ENCODE peak calls at places on chromosomes 3 and 15, in five cellular contexts. One of them, this sample, is unnamed.

GRCh38 chr15:56815247-56815646 is 81.9 kb upstream of the ZNF280D start:
- DNase-seq in psoas muscle: no peak
- DNase-seq in aorta: no peak
- DNase-seq in neuronal stem cell: no peak
- DNase-seq in heart right ventricle: no peak
- DNase-seq in this sample: no peak

GRCh38 chr15:90358124-90359033 is 6.3 kb downstream of the ZNF774 start:
- DNase-seq in psoas muscle: no peak
- DNase-seq in aorta: no peak
- DNase-seq in neuronal stem cell: no peak
- DNase-seq in heart right ventricle: no peak
- DNase-seq in this sample: no peak

GRCh38 chr3:143327388-143327787 is 207.8 kb downstream of the CHST2 start:
- DNase-seq in psoas muscle: no peak
- DNase-seq in aorta: no peak
- DNase-seq in neuronal stem cell: no peak
- DNase-seq in heart right ventricle: no peak
- DNase-seq in this sample: no peak

GRCh38 chr15:67199391-67199790 is 55.1 kb downstream of the AAGAB start:
- DNase-seq in psoas muscle: no peak
- DNase-seq in aorta: no peak
- DNase-seq in neuronal stem cell: no peak
- DNase-seq in heart right ventricle: no peak
- DNase-seq in this sample: no peak

GRCh38 chr15:89496155-89497098 is at the start of gene RHCG:
- DNase-seq in psoas muscle: no peak
- DNase-seq in aorta: no peak
- DNase-seq in neuronal stem cell: peak; percentile 29
- DNase-seq in heart right ventricle: no peak
- DNase-seq in this sample: peak; percentile 81

GRCh38 chr3:126053513-126053912 is 30.4 kb downstream of the SLC41A3 start:
- DNase-seq in psoas muscle: no peak
- DNase-seq in aorta: no peak
- DNase-seq in neuronal stem cell: no peak
- DNase-seq in heart right ventricle: no peak
- DNase-seq in this sample: no peak

GRCh38 chr15:73906346-73907017 is 19.8 kb upstream of the LOXL1 start:
- DNase-seq in psoas muscle: peak; percentile 8
- DNase-seq in aorta: no peak
- DNase-seq in neuronal stem cell: no peak
- DNase-seq in heart right ventricle: no peak
- DNase-seq in this sample: no peak

GRCh38 chr15:101308604-101309435 is 13.8 kb upstream of the SNRPA1 start:
- DNase-seq in psoas muscle: no peak
- DNase-seq in aorta: no peak
- DNase-seq in neuronal stem cell: no peak
- DNase-seq in heart right ventricle: no peak
- DNase-seq in this sample: no peak

GRCh38 chr3:179766416-179767133 is 113.7 kb downstream of the USP13 start:
- DNase-seq in psoas muscle: no peak
- DNase-seq in aorta: no peak
- DNase-seq in neuronal stem cell: no peak
- DNase-seq in heart right ventricle: no peak
- DNase-seq in this sample: no peak

GRCh38 chr3:10438902-10439610 is 66.3 kb downstream of the ATP2B2 start:
- DNase-seq in psoas muscle: no peak
- DNase-seq in aorta: no peak
- DNase-seq in neuronal stem cell: no peak
- DNase-seq in heart right ventricle: no peak
- DNase-seq in this sample: no peak

GRCh38 chr15:64224508-64224907 is 61.7 kb upstream of the PPIB start:
- DNase-seq in psoas muscle: no peak
- DNase-seq in aorta: no peak
- DNase-seq in neuronal stem cell: no peak
- DNase-seq in heart right ventricle: no peak
- DNase-seq in this sample: no peak

GRCh38 chr3:137761099-137761562 is 3.0 kb upstream of the SOX14 start:
- DNase-seq in psoas muscle: no peak
- DNase-seq in aorta: no peak
- DNase-seq in neuronal stem cell: no peak
- DNase-seq in heart right ventricle: no peak
- DNase-seq in this sample: no peak

GRCh38 chr3:64900916-64901903 is 213.4 kb upstream of the ADAMTS9 start:
- DNase-seq in psoas muscle: peak; percentile 56
- DNase-seq in aorta: no peak
- DNase-seq in neuronal stem cell: no peak
- DNase-seq in heart right ventricle: no peak
- DNase-seq in this sample: no peak

GRCh38 chr3:195154793-195155535 is 116.0 kb downstream of the XXYLT1 start:
- DNase-seq in psoas muscle: peak; percentile 89
- DNase-seq in aorta: peak; percentile 82
- DNase-seq in neuronal stem cell: no peak
- DNase-seq in heart right ventricle: peak; percentile 91
- DNase-seq in this sample: no peak

GRCh38 chr15:39041979-39042485 is 477.4 kb upstream of the RASGRP1 start:
- DNase-seq in psoas muscle: no peak
- DNase-seq in aorta: no peak
- DNase-seq in neuronal stem cell: no peak
- DNase-seq in heart right ventricle: no peak
- DNase-seq in this sample: no peak

GRCh38 chr3:127157181-127157828 is 35.6 kb upstream of the PRR23E start:
- DNase-seq in psoas muscle: peak; percentile 30
- DNase-seq in aorta: no peak
- DNase-seq in neuronal stem cell: no peak
- DNase-seq in heart right ventricle: no peak
- DNase-seq in this sample: no peak

GRCh38 chr15:61050844-61051569 is 178.1 kb downstream of the RORA start:
- DNase-seq in psoas muscle: no peak
- DNase-seq in aorta: no peak
- DNase-seq in neuronal stem cell: no peak
- DNase-seq in heart right ventricle: no peak
- DNase-seq in this sample: no peak

GRCh38 chr3:78832785-78833204 is 935.0 kb downstream of the ROBO1 start:
- DNase-seq in psoas muscle: no peak
- DNase-seq in aorta: no peak
- DNase-seq in neuronal stem cell: no peak
- DNase-seq in heart right ventricle: no peak
- DNase-seq in this sample: no peak

GRCh38 chr3:15645246-15645645 is 43.7 kb downstream of the BTD start:
- DNase-seq in psoas muscle: no peak
- DNase-seq in aorta: no peak
- DNase-seq in neuronal stem cell: no peak
- DNase-seq in heart right ventricle: no peak
- DNase-seq in this sample: no peak

GRCh38 chr15:29451201-29451781 is 181.7 kb upstream of the NSMCE3 start:
- DNase-seq in psoas muscle: no peak
- DNase-seq in aorta: no peak
- DNase-seq in neuronal stem cell: peak; percentile 17
- DNase-seq in heart right ventricle: no peak
- DNase-seq in this sample: peak; percentile 33

GRCh38 chr15:22949074-22949547 is 31.1 kb downstream of the CYFIP1 start:
- DNase-seq in psoas muscle: peak; percentile 82
- DNase-seq in aorta: peak; percentile 71
- DNase-seq in neuronal stem cell: peak; percentile 54
- DNase-seq in heart right ventricle: peak; percentile 84
- DNase-seq in this sample: peak; percentile 13

GRCh38 chr3:43531835-43532234 is 90.0 kb downstream of the ANO10 start:
- DNase-seq in psoas muscle: no peak
- DNase-seq in aorta: no peak
- DNase-seq in neuronal stem cell: no peak
- DNase-seq in heart right ventricle: no peak
- DNase-seq in this sample: no peak

GRCh38 chr15:67115567-67115966 is 50.2 kb downstream of the SMAD3 start:
- DNase-seq in psoas muscle: no peak
- DNase-seq in aorta: no peak
- DNase-seq in neuronal stem cell: no peak
- DNase-seq in heart right ventricle: no peak
- DNase-seq in this sample: no peak

GRCh38 chr3:76756578-76756977 is 283.3 kb upstream of the ROBO2 start:
- DNase-seq in psoas muscle: no peak
- DNase-seq in aorta: no peak
- DNase-seq in neuronal stem cell: no peak
- DNase-seq in heart right ventricle: no peak
- DNase-seq in this sample: no peak

GRCh38 chr15:24039683-24040082 is 352.6 kb upstream of the NDN start:
- DNase-seq in psoas muscle: no peak
- DNase-seq in aorta: no peak
- DNase-seq in neuronal stem cell: no peak
- DNase-seq in heart right ventricle: no peak
- DNase-seq in this sample: no peak

GRCh38 chr3:139259398-139259797 is 84.4 kb upstream of the MRPS22 start:
- DNase-seq in psoas muscle: no peak
- DNase-seq in aorta: no peak
- DNase-seq in neuronal stem cell: no peak
- DNase-seq in heart right ventricle: no peak
- DNase-seq in this sample: no peak

GRCh38 chr3:185549651-185550111 is 2.7 kb downstream of the LIPH start:
- DNase-seq in psoas muscle: no peak
- DNase-seq in aorta: no peak
- DNase-seq in neuronal stem cell: no peak
- DNase-seq in heart right ventricle: no peak
- DNase-seq in this sample: no peak

GRCh38 chr15:67322481-67322880 is 67.9 kb downstream of the IQCH start:
- DNase-seq in psoas muscle: no peak
- DNase-seq in aorta: no peak
- DNase-seq in neuronal stem cell: no peak
- DNase-seq in heart right ventricle: no peak
- DNase-seq in this sample: no peak

GRCh38 chr3:149654188-149654601 is 3.6 kb downstream of the WWTR1 start:
- DNase-seq in psoas muscle: no peak
- DNase-seq in aorta: no peak
- DNase-seq in neuronal stem cell: no peak
- DNase-seq in heart right ventricle: no peak
- DNase-seq in this sample: no peak

GRCh38 chr15:47959617-47960398 is 161.0 kb upstream of the SLC24A5 start:
- DNase-seq in psoas muscle: no peak
- DNase-seq in aorta: no peak
- DNase-seq in neuronal stem cell: no peak
- DNase-seq in heart right ventricle: no peak
- DNase-seq in this sample: no peak

GRCh38 chr15:47964229-47964628 is 156.6 kb upstream of the SLC24A5 start:
- DNase-seq in psoas muscle: no peak
- DNase-seq in aorta: no peak
- DNase-seq in neuronal stem cell: no peak
- DNase-seq in heart right ventricle: no peak
- DNase-seq in this sample: no peak

GRCh38 chr15:47963265-47963664 is 157.5 kb upstream of the SLC24A5 start:
- DNase-seq in psoas muscle: no peak
- DNase-seq in aorta: no peak
- DNase-seq in neuronal stem cell: no peak
- DNase-seq in heart right ventricle: no peak
- DNase-seq in this sample: no peak

GRCh38 chr15:47965297-47965696 is 155.5 kb upstream of the SLC24A5 start:
- DNase-seq in psoas muscle: no peak
- DNase-seq in aorta: no peak
- DNase-seq in neuronal stem cell: no peak
- DNase-seq in heart right ventricle: no peak
- DNase-seq in this sample: no peak

DNA sequence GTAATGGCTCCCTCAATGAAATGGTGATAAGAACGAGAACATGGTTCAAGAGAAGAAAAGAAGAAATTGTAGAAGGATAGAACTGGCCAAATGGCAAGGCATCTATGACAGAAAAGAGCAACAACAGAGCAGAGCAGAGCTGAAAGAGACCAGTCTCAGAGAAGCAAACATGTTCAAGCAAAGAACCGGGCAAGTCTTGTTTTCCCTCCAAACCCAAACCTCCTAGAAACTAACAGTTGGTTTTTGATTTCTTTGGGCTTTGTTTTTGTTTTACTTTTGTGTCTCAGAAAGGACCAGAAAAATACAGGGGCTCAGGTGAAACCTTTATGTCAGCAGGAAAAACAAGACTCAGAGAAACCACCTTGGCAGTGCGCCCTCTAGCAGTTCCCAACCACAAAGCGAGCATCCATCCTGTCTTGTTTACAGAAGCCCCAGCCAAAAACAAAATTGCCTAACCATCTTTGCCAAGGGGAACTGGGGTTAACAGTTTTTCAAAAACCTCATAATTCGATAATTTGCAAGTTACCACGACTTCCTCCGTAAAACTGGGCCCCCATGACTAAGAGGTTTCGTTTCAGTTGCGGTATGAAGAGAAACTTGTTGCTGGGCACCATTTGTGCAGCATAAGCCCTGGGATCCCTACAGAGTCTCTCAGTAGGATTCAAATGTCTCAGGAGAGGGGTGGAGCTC is 159.2 kb upstream of the SLC24A5 start:
- DNase-seq in psoas muscle: no peak
- DNase-seq in aorta: no peak
- DNase-seq in neuronal stem cell: no peak
- DNase-seq in heart right ventricle: no peak
- DNase-seq in this sample: no peak
- H3K4me3 ChIP-seq in psoas muscle: no peak overlapping the region
- H3K4me3 ChIP-seq in aorta: no peak overlapping the region
- H3K4me3 ChIP-seq in neuronal stem cell: no peak overlapping the region
- H3K4me3 ChIP-seq in heart right ventricle: no peak overlapping the region
- H3K4me3 ChIP-seq in this sample: no peak overlapping the region

DNA sequence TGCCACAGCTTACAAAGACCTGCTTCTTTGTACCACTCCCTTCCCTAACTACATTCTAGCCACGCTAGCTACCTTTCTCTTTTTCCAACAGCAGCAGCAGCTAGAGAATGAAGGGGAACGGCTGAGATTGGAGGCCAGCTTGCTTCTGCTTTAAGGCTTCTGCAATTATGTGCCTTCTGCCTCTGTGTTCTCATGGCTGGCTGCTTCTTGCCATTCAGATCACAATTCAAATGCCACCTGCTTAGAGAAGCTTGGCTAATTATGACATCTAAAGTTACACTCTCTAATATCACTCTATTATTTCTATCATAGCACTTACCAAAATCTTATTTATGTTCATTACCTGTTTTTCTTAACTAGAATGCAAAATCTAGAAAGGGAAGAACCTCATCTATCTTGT is 95.2 kb downstream of the RYK start:
- DNase-seq in psoas muscle: no peak
- DNase-seq in aorta: no peak
- DNase-seq in neuronal stem cell: no peak
- DNase-seq in heart right ventricle: no peak
- DNase-seq in this sample: no peak
- H3K36me3 ChIP-seq in psoas muscle: peaks cover 80% of the 10 kb centered on the region
- H3K36me3 ChIP-seq in aorta: peaks cover 10% of the 10 kb centered on the region
- H3K36me3 ChIP-seq in neuronal stem cell: peaks cover 16% of the 10 kb centered on the region
- H3K36me3 ChIP-seq in heart right ventricle: peaks cover 94% of the 10 kb centered on the region
- H3K36me3 ChIP-seq in this sample: peaks cover 8% of the 10 kb centered on the region

GRCh38 chr3:130897316-130897715 is 3.4 kb downstream of the ATP2C1 start:
- DNase-seq in psoas muscle: no peak
- DNase-seq in aorta: no peak
- DNase-seq in neuronal stem cell: no peak
- DNase-seq in heart right ventricle: no peak
- DNase-seq in this sample: no peak
- H3K4me1 ChIP-seq in psoas muscle: peaks cover 53% of the 10 kb centered on the region
- H3K4me1 ChIP-seq in aorta: peaks cover 3% of the 10 kb centered on the region
- H3K4me1 ChIP-seq in neuronal stem cell: peaks cover 2% of the 10 kb centered on the region
- H3K4me1 ChIP-seq in heart right ventricle: peaks cover 15% of the 10 kb centered on the region
- H3K4me1 ChIP-seq in this sample: peaks cover 6% of the 10 kb centered on the region

DNA sequence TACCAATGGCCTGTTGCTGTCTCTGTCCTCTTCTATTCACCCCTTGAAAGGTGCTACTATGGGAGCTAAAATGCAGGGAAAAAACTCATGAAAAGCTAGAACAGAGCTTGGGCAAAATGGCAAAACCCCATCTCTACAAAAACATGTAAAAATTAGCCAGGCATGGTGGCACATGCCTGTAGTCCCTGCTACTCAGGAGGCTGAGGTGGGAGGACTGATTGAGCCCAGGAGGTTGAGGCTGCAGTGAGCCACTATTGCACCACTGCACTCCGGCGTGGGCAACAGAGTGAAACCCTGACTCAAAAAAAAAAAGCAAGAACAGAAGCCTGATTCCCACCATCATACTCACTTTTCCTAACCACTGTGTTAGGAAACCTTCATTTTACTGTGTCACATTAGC is 1.9 kb downstream of the MAP4 start:
- DNase-seq in psoas muscle: no peak
- DNase-seq in aorta: no peak
- DNase-seq in neuronal stem cell: no peak
- DNase-seq in heart right ventricle: no peak
- DNase-seq in this sample: no peak
- H3K4me3 ChIP-seq in psoas muscle: peak overlapping the region; percentile 65
- H3K4me3 ChIP-seq in aorta: no peak overlapping the region
- H3K4me3 ChIP-seq in neuronal stem cell: no peak overlapping the region
- H3K4me3 ChIP-seq in heart right ventricle: peak overlapping the region; percentile 27
- H3K4me3 ChIP-seq in this sample: no peak overlapping the region